ENCODE peak calls at places on chromosomes 13 and 19, in four cellular contexts. Q is GM23338, Y is GM12878, E is prostate gland. D is an unnamed sample.

GRCh38 chr13:109605846-109606245 is 180.5 kb downstream of the IRS2 start:
- DNase-seq in Y (no peak), Q (no peak), E (no peak), D (no peak)

GRCh38 chr13:110570886-110571285 is 9.4 kb upstream of the RAB20 start:
- DNase-seq in Y (no peak), Q (no peak), E (no peak), D (no peak)

GRCh38 chr19:38441660-38442348 is 8.3 kb downstream of the RYR1 start:
- DNase-seq in Y (no peak), Q (peak; percentile 91), E (no peak), D (no peak)

GRCh38 chr19:49559928-49560327 is 20.4 kb downstream of the NOSIP start:
- DNase-seq in E (no peak), Y (no peak), Q (peak; percentile 43), D (no peak)

GRCh38 chr13:93635687-93636086 is 409.1 kb downstream of the GPC6 start:
- DNase-seq in Y (no peak), Q (no peak), E (no peak), D (no peak)

GRCh38 chr19:35220315-35220921 is 8.1 kb downstream of the FAM187B start:
- DNase-seq in Y (no peak), E (no peak), Q (peak; percentile 36), D (no peak)

GRCh38 chr13:110444226-110444653 is 117.3 kb downstream of the RAB20 start:
- DNase-seq in Y (no peak), Q (no peak), E (no peak), D (no peak)

GRCh38 chr13:39159393-39159792 is 121.1 kb downstream of the NHLRC3 start:
- DNase-seq in E (no peak), Y (no peak), Q (no peak), D (no peak)

GRCh38 chr19:54178581-54179261 is 5.8 kb upstream of the TMC4 start:
- DNase-seq in Q (peak; percentile 91), E (no peak), Y (no peak), D (no peak)

GRCh38 chr19:14786421-14786851 is 8.1 kb upstream of the ADGRE2 start:
- DNase-seq in Q (peak; percentile 79), Y (no peak), E (peak; percentile 14), D (no peak)

GRCh38 chr13:35926859-35927530 is 204.2 kb downstream of the DCLK1 start:
- DNase-seq in Q (no peak), Y (no peak), E (no peak), D (no peak)

GRCh38 chr13:74556002-74556551 is 421.9 kb upstream of the KLF12 start:
- DNase-seq in Y (no peak), Q (no peak), E (no peak), D (no peak)

GRCh38 chr13:59367467-59367866 is 796.3 kb downstream of the DIAPH3 start:
- DNase-seq in Y (no peak), Q (no peak), E (no peak), D (no peak)

GRCh38 chr19:35109395-35110112 is 6.1 kb upstream of the FXYD3 start:
- DNase-seq in Q (peak; percentile 30), E (no peak), Y (no peak), D (no peak)

GRCh38 chr13:79534596-79534995 is 53.6 kb downstream of the NDFIP2 start:
- DNase-seq in Y (no peak), Q (no peak), E (no peak), D (no peak)

GRCh38 chr19:16435238-16435911 is 36.4 kb downstream of the EPS15L1 start:
- DNase-seq in E (no peak), Q (no peak), Y (no peak), D (no peak)

GRCh38 chr19:21117041-21117907 is 24.6 kb upstream of the ZNF431 start:
- DNase-seq in Q (peak; percentile 25), Y (no peak), E (no peak), D (no peak)

GRCh38 chr19:10921909-10922637 is 6.4 kb downstream of the YIPF2 start:
- DNase-seq in Q (peak; percentile 45), E (no peak), Y (no peak), D (no peak)

GRCh38 chr19:42601811-42602443 is 7.2 kb upstream of the CEACAM8 start:
- DNase-seq in E (no peak), Q (peak; percentile 79), Y (no peak), D (no peak)

GRCh38 chr19:28941833-28942232 is 271.1 kb downstream of the UQCRFS1 start:
- DNase-seq in E (no peak), Q (no peak), Y (no peak), D (no peak)

GRCh38 chr13:112468069-112468468 is 91.9 kb downstream of the SPACA7 start:
- DNase-seq in Y (no peak), Q (no peak), E (no peak), D (no peak)

GRCh38 chr19:49165111-49165750 is 7.6 kb downstream of the TRPM4 start:
- DNase-seq in Q (peak; percentile 29), E (peak; percentile 58), Y (no peak), D (no peak)

GRCh38 chr19:35123573-35123972 is 8.0 kb downstream of the FXYD3 start:
- DNase-seq in Y (no peak), E (peak; percentile 76), Q (no peak), D (no peak)

GRCh38 chr13:40161008-40161694 is 505.3 kb downstream of the FOXO1 start:
- DNase-seq in E (no peak), Q (no peak), Y (no peak), D (no peak)

GRCh38 chr13:40680659-40681323 is 14.3 kb upstream of the FOXO1 start:
- DNase-seq in Q (peak; percentile 78), Y (no peak), E (no peak), D (no peak)

GRCh38 chr19:42075364-42075615 is 676 bp upstream of the ZNF574 start:
- DNase-seq in E (no peak), Q (no peak), Y (no peak), D (no peak)

GRCh38 chr13:109783815-109784589 is 2.4 kb downstream of the IRS2 start:
- DNase-seq in E (no peak), Y (no peak), Q (peak; percentile 32), D (no peak)

GRCh38 chr13:112453207-112453829 is 77.2 kb downstream of the SPACA7 start:
- DNase-seq in Y (no peak), Q (no peak), E (no peak), D (no peak)

GRCh38 chr19:7497292-7497691 is 8.5 kb upstream of the PEX11G start:
- DNase-seq in E (no peak), Q (peak; percentile 78), Y (no peak), D (no peak)

GRCh38 chr19:51006406-51006805 is 5.0 kb upstream of the KLK8 start:
- DNase-seq in Q (no peak), E (no peak), Y (no peak), D (no peak)

GRCh38 chr19:35120492-35120891 is 4.9 kb downstream of the FXYD3 start:
- DNase-seq in Q (no peak), E (no peak), Y (no peak), D (no peak)

DNA sequence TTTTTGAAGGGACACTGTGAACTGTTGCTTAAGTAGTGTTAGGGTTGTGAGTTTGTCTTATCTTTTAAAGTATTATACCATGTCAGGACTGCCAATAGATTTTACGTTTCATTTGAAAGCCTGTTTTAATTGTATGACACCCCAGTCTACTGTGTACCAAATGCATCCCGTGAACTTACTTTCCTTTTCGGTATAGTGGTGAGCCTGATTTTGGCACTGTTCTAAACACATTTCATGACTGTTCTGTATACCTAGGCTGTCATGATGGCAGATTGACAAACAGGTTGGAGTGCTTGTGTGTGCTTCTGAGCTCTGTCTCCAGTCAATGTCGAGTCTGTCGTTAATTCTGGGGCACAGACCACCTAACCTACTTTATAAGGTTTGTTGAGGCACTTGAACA is 740 bp downstream of the PCCA start:
- DNase-seq in Y (no peak), E (peak; percentile 53), Q (no peak), D (no peak)
- H3K27ac ChIP-seq in Y (peak overlapping the region; percentile 76), E (peak overlapping the region; percentile 91), Q (no peak overlapping the region), D (peak overlapping the region; percentile 79)

GRCh38 chr19:13092608-13093260 is 9.9 kb downstream of the LYL1 start:
- DNase-seq in E (no peak), Q (no peak), Y (no peak), D (no peak)

GRCh38 chr19:13092206-13092605 is 10.5 kb downstream of the LYL1 start:
- DNase-seq in Q (no peak), E (no peak), Y (no peak), D (no peak)

GRCh38 chr19:13094285-13094595 is 8.4 kb downstream of the LYL1 start:
- DNase-seq in Y (no peak), Q (no peak), E (no peak), D (no peak)

GRCh38 chr19:13094771-13095392 is 7.8 kb downstream of the LYL1 start:
- DNase-seq in Y (no peak), E (no peak), Q (peak; percentile 73), D (no peak)

GRCh38 chr19:13093407-13094284 is 9.0 kb downstream of the LYL1 start:
- DNase-seq in E (peak; percentile 74), Q (peak; percentile 90), Y (no peak), D (peak; percentile 95)
- TF ChIP-seq POLR2AphosphoS5 in E (peak; percentile 31), Q (no peak), Y (no peak), D (no peak)

GRCh38 chr19:5931251-5931650 is 17.2 kb downstream of the CAPS start:
- DNase-seq in Y (no peak), Q (no peak), E (no peak), D (no peak)
- H3K27ac ChIP-seq in Y (no peak overlapping the region), Q (no peak overlapping the region), E (no peak overlapping the region), D (no peak overlapping the region)

GRCh38 chr19:56105090-56105701 is 15.9 kb downstream of the ZNF787 start:
- DNase-seq in E (peak; percentile 93), Q (peak; percentile 92), Y (no peak), D (peak; percentile 79)
- TF ChIP-seq POLR2AphosphoS5 in E (peak; percentile 90), Q (no peak), Y (no peak), D (no peak)

DNA sequence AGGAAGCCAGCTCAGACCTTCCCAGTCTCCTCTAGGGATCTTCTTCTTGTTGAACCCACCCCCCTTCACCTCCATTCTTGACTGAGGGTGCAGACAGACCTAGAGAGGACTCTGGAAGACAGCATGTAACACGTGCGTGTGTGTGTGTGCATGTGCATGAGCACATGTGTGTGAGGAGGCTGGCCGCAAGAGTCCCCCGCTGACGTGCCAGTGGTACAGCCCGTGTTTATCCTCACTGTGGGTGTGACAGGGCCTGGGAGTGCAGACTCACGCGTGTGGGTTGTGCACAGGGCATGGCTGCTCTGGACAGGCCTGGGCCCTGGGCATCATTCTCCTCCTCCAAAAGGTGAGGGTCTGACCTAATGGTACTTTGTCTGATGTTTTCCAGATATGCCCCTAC is 26.3 kb downstream of the LYL1 start:
- DNase-seq in Y (no peak), Q (no peak), E (no peak), D (no peak)
- H3K27ac ChIP-seq in Y (no peak overlapping the region), Q (no peak overlapping the region), E (peak overlapping the region; percentile 79), D (peak overlapping the region; percentile 51)

GRCh38 chr19:13718733-13719132 is 45.6 kb upstream of the MRI1 start:
- DNase-seq in Y (no peak), E (no peak), Q (peak; percentile 55), D (no peak)
- TF ChIP-seq POLR2AphosphoS5 in Y (no peak), E (no peak), Q (no peak), D (no peak)